ENCODE peak calls at places on chromosomes 3 and 15, in eight cellular contexts. V, P, A, T, N, W, H and J are unnamed samples.
A peak's percentile ranks its signal among the peaks of the same experiment; 100 is the strongest.

GRCh38 chr15:100951965-100952364 is 32.8 kb downstream of the LRRK1 start:
- DNase-seq in A (no peak), T (no peak), P (no peak), H (no peak), W (no peak), V (no peak), N (no peak), J (no peak)

GRCh38 chr3:154018100-154018696 is 103.0 kb upstream of the ARHGEF26 start:
- DNase-seq in A (peak; percentile 49), N (peak; percentile 5), P (peak; percentile 46), W (peak; percentile 46), V (no peak), H (peak; percentile 21), T (peak; percentile 51), J (no peak)

GRCh38 chr3:102141096-102141912 is 292.0 kb downstream of the NFKBIZ start:
- DNase-seq in A (no peak), H (no peak), V (no peak), P (no peak), W (no peak), T (no peak), N (no peak), J (no peak)

GRCh38 chr15:40322531-40323238 is 807 bp upstream of the INAFM2 start:
- DNase-seq in N (no peak), H (no peak), W (no peak), P (no peak), T (no peak), V (no peak), A (no peak), J (peak; percentile 70)

GRCh38 chr3:18423401-18424212 is 1.5 kb downstream of the SATB1 start:
- DNase-seq in P (peak; percentile 56), A (peak; percentile 44), V (peak; percentile 25), H (peak; percentile 2), W (no peak), N (peak; percentile 53), T (peak; percentile 87), J (no peak)

GRCh38 chr3:68017069-68017468 is 362.7 kb upstream of the SUCLG2 start:
- DNase-seq in W (no peak), N (no peak), V (no peak), T (peak; percentile 42), P (no peak), H (no peak), A (no peak), J (no peak)

GRCh38 chr15:49855917-49856637 is 235.2 kb downstream of the DTWD1 start:
- DNase-seq in A (no peak), T (no peak), V (peak; percentile 98), N (peak; percentile 70), H (peak; percentile 82), P (no peak), W (no peak), J (no peak)

GRCh38 chr3:106825962-106826605 is 551.2 kb upstream of the CCDC54 start:
- DNase-seq in T (no peak), A (peak; percentile 35), W (no peak), N (peak; percentile 58), H (no peak), P (no peak), V (peak; percentile 67), J (no peak)

GRCh38 chr3:142857056-142857455 is 31.8 kb downstream of the PCOLCE2 start:
- DNase-seq in H (no peak), T (peak; percentile 2), N (no peak), W (no peak), P (no peak), V (no peak), A (peak; percentile 52), J (no peak)